ENCODE peak calls at places on chromosomes 7 and 10, in nine cellular contexts. C, O, P, A, F, U, Z, N and V are unnamed samples.

GRCh38 chr10:456486-456885 is 233.0 kb downstream of the DIP2C start:
- DNase-seq in C (no peak), O (no peak), P (no peak), A (no peak), F (no peak), U (no peak), Z (no peak), N (no peak), V (no peak)

GRCh38 chr7:144818516-144818915 is 17.3 kb downstream of the TPK1 start:
- DNase-seq in C (no peak), O (peak; percentile 30), P (no peak), A (no peak), F (no peak), U (no peak), Z (no peak), N (no peak), V (no peak)

GRCh38 chr7:6500691-6501090 is 50.6 kb downstream of the GRID2IP start:
- DNase-seq in C (no peak), O (no peak), P (no peak), A (no peak), F (no peak), U (no peak), Z (no peak), N (peak; percentile 80), V (no peak)

GRCh38 chr7:12582362-12582761 is 11.8 kb downstream of the SCIN start:
- DNase-seq in C (no peak), O (no peak), P (no peak), A (no peak), F (no peak), U (no peak), Z (no peak), N (no peak), V (no peak)

GRCh38 chr10:132676193-132676891 is 109.6 kb downstream of the NKX6-2 start:
- DNase-seq in C (peak; percentile 31), O (no peak), P (no peak), A (no peak), F (no peak), U (no peak), Z (no peak), N (no peak), V (no peak)

GRCh38 chr10:130257897-130258296 is 121.7 kb downstream of the GLRX3 start:
- DNase-seq in C (no peak), O (no peak), P (no peak), A (no peak), F (no peak), U (no peak), Z (no peak), N (no peak), V (no peak)

GRCh38 chr7:35727571-35727970 is 32.6 kb upstream of the HERPUD2 start:
- DNase-seq in C (no peak), O (no peak), P (no peak), A (no peak), F (no peak), U (no peak), Z (no peak), N (no peak), V (no peak)

GRCh38 chr10:22442468-22442867 is 97.2 kb downstream of the SPAG6 start:
- DNase-seq in C (no peak), O (no peak), P (no peak), A (no peak), F (no peak), U (no peak), Z (no peak), N (no peak), V (no peak)

GRCh38 chr7:27179030-27179429 is 4.9 kb upstream of the HOXA10 start:
- DNase-seq in C (peak; percentile 55), O (no peak), P (no peak), A (no peak), F (no peak), U (no peak), Z (peak; percentile 3), N (peak; percentile 1), V (no peak)

GRCh38 chr10:28331821-28332220 is 29.0 kb upstream of the MPP7 start:
- DNase-seq in C (no peak), O (no peak), P (no peak), A (no peak), F (no peak), U (peak; percentile 88), Z (no peak), N (no peak), V (no peak)

GRCh38 chr7:33185786-33186185 is 56.4 kb downstream of the BBS9 start:
- DNase-seq in C (no peak), O (no peak), P (no peak), A (no peak), F (peak; percentile 56), U (peak; percentile 53), Z (no peak), N (no peak), V (no peak)

GRCh38 chr7:30433082-30433481 is 45.5 kb downstream of the NOD1 start:
- DNase-seq in C (no peak), O (no peak), P (no peak), A (no peak), F (peak; percentile 18), U (peak; percentile 87), Z (peak; percentile 58), N (no peak), V (peak; percentile 70)

GRCh38 chr7:55104707-55105433 is 86.1 kb downstream of the EGFR start:
- DNase-seq in C (no peak), O (no peak), P (no peak), A (no peak), F (no peak), U (peak; percentile 62), Z (no peak), N (no peak), V (no peak)

GRCh38 chr10:132328738-132329137 is 3.3 kb upstream of the LRRC27 start:
- DNase-seq in C (peak; percentile 54), O (no peak), P (no peak), A (no peak), F (no peak), U (no peak), Z (peak; percentile 69), N (no peak), V (peak; percentile 44)

GRCh38 chr7:144437370-144438191 is 34.1 kb upstream of the NOBOX start:
- DNase-seq in C (peak; percentile 67), O (peak; percentile 52), P (no peak), A (peak; percentile 11), F (peak; percentile 60), U (peak; percentile 60), Z (no peak), N (peak; percentile 70), V (peak; percentile 84)

GRCh38 chr7:14936530-14936929 is 34.0 kb upstream of the DGKB start:
- DNase-seq in C (no peak), O (no peak), P (no peak), A (no peak), F (peak; percentile 2), U (peak; percentile 56), Z (no peak), N (no peak), V (no peak)

GRCh38 chr7:50595538-50596102 is 30.4 kb upstream of the DDC start:
- DNase-seq in C (no peak), O (no peak), P (no peak), A (no peak), F (peak; percentile 66), U (peak; percentile 76), Z (no peak), N (peak; percentile 61), V (peak; percentile 60)

GRCh38 chr10:42969147-42969546 is 107.7 kb upstream of the RET start:
- DNase-seq in C (no peak), O (no peak), P (no peak), A (no peak), F (no peak), U (no peak), Z (no peak), N (no peak), V (no peak)

GRCh38 chr10:112082134-112082533 is 101.4 kb downstream of the GPAM start:
- DNase-seq in C (no peak), O (no peak), P (no peak), A (no peak), F (no peak), U (no peak), Z (peak; percentile 16), N (no peak), V (peak; percentile 13)

GRCh38 chr7:148535227-148535626 is 55.3 kb upstream of the C7orf33 start:
- DNase-seq in C (no peak), O (peak; percentile 36), P (no peak), A (no peak), F (no peak), U (no peak), Z (no peak), N (peak; percentile 51), V (peak; percentile 25)

GRCh38 chr10:11261687-11262086 is 244.0 kb downstream of the CELF2 start:
- DNase-seq in C (no peak), O (no peak), P (no peak), A (no peak), F (no peak), U (no peak), Z (no peak), N (no peak), V (no peak)